ENCODE peak calls at places on chromosomes 13 and 19, in nine cellular contexts. D, G, J, L, X, U, E, I and N are unnamed samples.

GRCh38 chr13:68264692-68265091 is 1034.6 kb upstream of the PCDH9 start:
- DNase-seq in J (no peak), U (no peak), D (no peak), I (no peak), L (no peak), G (no peak), X (no peak), E (no peak), N (no peak)

GRCh38 chr19:374183-374885 is 29.7 kb upstream of the MIER2 start:
- DNase-seq in X (no peak), U (no peak), G (no peak), J (no peak), D (no peak), E (no peak), L (no peak), I (no peak), N (no peak)

GRCh38 chr13:29865934-29866333 is 15.5 kb upstream of the UBL3 start:
- DNase-seq in J (no peak), L (no peak), X (no peak), E (no peak), G (no peak), I (no peak), D (no peak), U (no peak), N (no peak)

GRCh38 chr19:31597616-31598015 is 248.4 kb upstream of the TSHZ3 start:
- DNase-seq in X (no peak), G (no peak), J (no peak), D (no peak), I (no peak), E (no peak), U (no peak), L (no peak), N (no peak)

GRCh38 chr19:5436101-5436947 is 18.9 kb upstream of the ZNRF4 start:
- DNase-seq in X (peak), J (no peak), I (peak), E (peak), U (no peak), G (peak), L (no peak), D (peak), N (peak)

GRCh38 chr13:37597477-37597876 is 1.1 kb downstream of the POSTN start:
- DNase-seq in U (no peak), D (no peak), J (no peak), E (no peak), I (no peak), X (no peak), L (peak), G (no peak), N (no peak)

GRCh38 chr13:40479196-40479845 is 187.1 kb downstream of the FOXO1 start:
- DNase-seq in U (no peak), G (no peak), D (no peak), I (no peak), E (no peak), X (no peak), J (no peak), L (no peak), N (no peak)

GRCh38 chr19:6125571-6125989 is 9.9 kb upstream of the ACSBG2 start:
- DNase-seq in E (peak), L (peak), U (peak), G (peak), J (peak), D (peak), X (peak), I (peak), N (peak)

GRCh38 chr19:48556163-48556562 is 4.2 kb downstream of the SULT2B1 start:
- DNase-seq in J (no peak), I (no peak), L (peak), D (peak), X (no peak), G (peak), E (peak), U (no peak), N (peak)

GRCh38 chr13:62556973-62557372 is 1141.3 kb upstream of the PCDH20 start:
- DNase-seq in I (no peak), G (no peak), X (no peak), E (no peak), U (no peak), D (peak), J (no peak), L (no peak), N (no peak)

DNA sequence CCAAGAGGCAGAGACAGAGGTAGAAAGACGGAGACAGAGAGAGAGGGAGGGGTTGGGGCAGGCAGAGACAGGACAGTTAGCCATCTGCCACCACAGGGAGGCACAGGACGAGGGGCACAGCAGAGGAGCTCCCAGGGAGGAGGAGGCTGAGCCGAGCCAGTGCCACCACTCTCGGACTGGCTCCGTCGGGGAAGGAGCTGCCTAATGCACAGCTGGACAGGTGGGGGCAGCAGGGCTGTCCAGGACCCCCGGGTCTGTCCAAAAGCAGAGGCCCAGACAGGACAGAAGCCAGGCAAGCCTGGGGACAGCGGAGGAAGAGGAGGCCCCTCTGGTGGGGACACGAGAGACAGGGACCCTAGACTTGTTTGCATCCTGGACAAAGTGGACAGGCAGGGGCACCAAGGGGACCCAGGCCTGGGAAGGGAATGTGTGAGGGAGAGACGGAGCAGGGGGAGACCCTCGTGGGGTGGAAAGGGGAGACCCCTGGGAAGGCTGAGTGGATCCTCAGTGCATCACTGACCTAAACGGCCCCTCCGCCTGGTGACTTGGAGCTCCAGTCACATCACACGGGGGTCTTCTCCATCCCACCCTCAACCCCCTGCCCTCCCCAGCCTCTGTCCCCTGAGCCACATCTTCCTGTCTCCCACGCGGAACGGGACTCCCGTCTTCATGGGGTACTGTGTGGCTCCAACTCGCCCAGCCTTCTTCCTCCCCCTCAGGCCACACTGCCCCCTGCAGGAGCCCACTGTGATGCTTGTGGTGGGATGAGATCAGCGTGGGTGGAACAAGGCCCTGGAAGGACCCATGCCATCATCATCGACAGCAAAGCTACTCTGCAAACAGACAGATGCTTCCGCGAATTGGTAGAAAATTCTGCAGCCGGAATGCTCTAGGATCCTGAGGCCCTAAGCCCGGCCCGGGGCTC is 889 bp downstream of the F10 start:
- DNase-seq in L (no peak), G (peak), U (no peak), X (peak), E (no peak), I (peak), J (no peak), D (no peak), N (no peak)
- TF ChIP-seq CTCF in L (peak), G (peak), U (peak), X (peak), E (no peak), I (no peak), J (no peak), D (peak), N (peak)

GRCh38 chr13:81770868-81771505 is 1430.1 kb upstream of the SPRY2 start:
- DNase-seq in G (no peak), U (no peak), D (no peak), J (no peak), X (no peak), E (no peak), L (no peak), I (no peak), N (peak)

GRCh38 chr13:81773263-81773662 is 1432.3 kb upstream of the SPRY2 start:
- DNase-seq in J (no peak), G (no peak), U (no peak), I (no peak), D (no peak), X (no peak), L (no peak), E (no peak), N (no peak)

GRCh38 chr13:81771948-81772347 is 1431.0 kb upstream of the SPRY2 start:
- DNase-seq in I (no peak), G (no peak), L (no peak), E (no peak), D (no peak), J (no peak), U (no peak), X (no peak), N (no peak)
- H3K9ac ChIP-seq in I (no peak), G (no peak), L (no peak), E (no peak), D (no peak), J (no peak), U (no peak), X (no peak), N (no peak)

DNA sequence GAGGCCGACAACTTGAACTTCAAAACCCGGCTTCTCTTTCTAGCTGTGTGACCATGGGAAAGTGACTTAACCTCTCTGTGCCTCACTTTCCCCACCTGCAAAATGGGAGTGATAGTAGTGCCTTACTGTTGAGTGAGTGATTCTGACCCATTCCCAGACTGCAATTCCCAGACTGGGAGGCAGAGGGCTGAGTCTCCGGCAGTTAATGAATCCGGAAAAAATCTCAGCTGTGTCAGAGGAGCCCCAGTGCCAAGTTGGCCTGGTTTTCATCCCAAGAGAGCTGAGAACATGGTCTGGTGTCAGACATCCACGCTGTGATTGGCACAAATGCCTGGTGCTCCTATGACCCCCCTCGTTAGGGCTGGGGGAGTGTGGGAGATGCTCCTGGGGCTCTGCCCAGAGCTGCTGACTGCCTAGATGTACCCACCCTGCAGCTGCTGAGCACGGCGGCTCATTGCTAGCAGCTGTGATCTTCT is 50.0 kb downstream of the PIN1 start:
- DNase-seq in I (no peak), E (peak), J (no peak), U (no peak), X (peak), G (no peak), L (no peak), D (peak), N (no peak)
- TF ChIP-seq CTCF in I (no peak), E (peak), J (no peak), U (no peak), X (peak), G (peak), L (peak), D (peak), N (peak)

DNA sequence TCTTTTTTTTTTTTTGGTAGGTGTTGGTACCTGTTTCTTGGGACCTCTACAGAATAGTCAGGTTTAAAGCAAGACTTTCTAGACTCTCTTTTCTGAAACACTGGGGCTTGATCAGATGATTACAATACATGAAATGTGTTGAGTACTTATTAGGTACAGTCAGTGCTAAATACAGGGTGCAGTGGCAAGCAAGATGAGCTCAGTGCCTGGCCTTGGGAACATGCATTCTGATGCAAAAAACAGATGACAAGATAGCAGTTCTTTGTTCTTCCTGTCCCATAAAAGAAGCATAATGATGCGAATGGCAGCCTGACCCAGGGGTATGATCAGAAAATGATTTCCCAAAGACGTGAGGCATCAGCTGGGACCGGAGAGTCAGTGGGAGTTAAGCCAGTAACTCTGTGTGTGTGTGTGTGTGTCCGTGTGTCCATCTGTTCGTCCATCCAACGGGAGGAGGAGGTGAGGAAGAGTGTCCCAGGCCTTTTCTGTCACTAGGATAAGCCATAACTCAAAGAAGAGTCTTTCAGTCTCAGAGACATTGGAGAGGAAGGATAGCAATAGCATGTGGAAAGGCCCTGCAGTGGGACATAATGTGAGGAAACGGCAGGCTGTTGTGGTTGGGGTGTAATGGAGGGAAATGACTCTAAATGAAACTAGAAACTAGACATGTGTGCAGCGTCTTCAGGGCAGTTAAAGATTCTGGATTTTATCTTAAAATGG is 32.2 kb downstream of the SLAIN1 start:
- DNase-seq in G (no peak), J (peak), I (no peak), L (no peak), E (no peak), U (peak), D (no peak), X (no peak), N (no peak)
- H3K9ac ChIP-seq in G (no peak), J (peak), I (no peak), L (no peak), E (no peak), U (no peak), D (no peak), X (no peak), N (no peak)

DNA sequence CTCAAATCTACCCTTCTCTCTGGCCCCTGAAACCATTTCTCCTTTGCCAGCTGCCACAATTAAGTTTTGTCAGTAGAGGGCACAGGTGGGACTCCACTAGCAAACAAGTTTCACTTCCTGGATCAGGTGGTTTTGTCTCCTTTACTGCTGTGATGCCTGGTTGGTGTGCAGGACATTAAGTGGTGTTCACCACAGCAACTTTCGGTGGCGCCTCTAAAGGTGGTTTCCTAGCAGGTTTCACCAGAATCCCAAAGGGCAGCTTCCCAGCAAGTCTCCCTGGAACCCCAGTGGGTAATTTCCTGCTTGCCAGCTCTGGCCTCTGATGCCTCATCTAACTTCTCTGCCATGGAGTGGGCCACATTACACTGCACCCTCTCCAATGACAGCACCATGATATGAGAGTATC is 16.6 kb downstream of the MED4 start:
- DNase-seq in G (no peak), J (peak), X (no peak), L (peak), E (no peak), D (no peak), U (peak), I (no peak), N (no peak)
- TF ChIP-seq CTCF in G (peak), J (peak), X (no peak), L (peak), E (no peak), D (no peak), U (peak), I (no peak), N (no peak)